ENCODE peak calls at places on chromosomes 6 and 20, in seven cellular contexts. I is NCI-H82; X is posterior vena cava; K is AG04450; T is dermis blood vessel endothelial cell; P is stimulated activated CD8-positive, alpha-beta memory T cell treated with anti-CD3 and anti-CD28 coated beads, Interleukin-2, amount 100 ng/mL, for 1 hour; S is HCT116. C is an unnamed sample.

GRCh38 chr6:145784683-145785082 is 29.9 kb downstream of the FBXO30 start:
- DNase-seq in T (no peak), I (no peak), K (no peak), S (no peak), P (no peak), X (no peak), C (no peak)

GRCh38 chr6:42460892-42461291 is 9.2 kb upstream of the TRERF1 start:
- DNase-seq in I (no peak), T (no peak), S (no peak), P (no peak), X (no peak), K (no peak), C (no peak)

GRCh38 chr20:54199721-54200176 is 8.1 kb upstream of the PFDN4 start:
- DNase-seq in K (peak; percentile 56), P (peak; percentile 47), T (peak; percentile 83), I (peak; percentile 82), X (peak; percentile 92), S (peak; percentile 71), C (peak; percentile 8)

GRCh38 chr6:34275128-34275804 is 26.5 kb upstream of the SMIM29 start:
- DNase-seq in P (no peak), I (no peak), K (no peak), S (no peak), T (no peak), X (no peak), C (no peak)

GRCh38 chr6:13573669-13574110 is 711 bp upstream of the SIRT5 start:
- DNase-seq in I (peak; percentile 48), T (peak; percentile 55), K (no peak), X (no peak), P (no peak), S (peak; percentile 18), C (no peak)

GRCh38 chr20:19380211-19380610 is 167.8 kb downstream of the SLC24A3 start:
- DNase-seq in X (no peak), P (no peak), S (no peak), K (no peak), I (no peak), T (no peak), C (no peak)

GRCh38 chr6:141866731-141867502 is 265.8 kb upstream of the GJE1 start:
- DNase-seq in P (no peak), T (no peak), X (no peak), S (no peak), K (no peak), I (no peak), C (no peak)

GRCh38 chr6:72328775-72329174 is 293.1 kb upstream of the KCNQ5 start:
- DNase-seq in T (no peak), I (peak; percentile 10), X (no peak), K (no peak), P (no peak), S (no peak), C (no peak)

GRCh38 chr20:31500527-31500926 is 13.7 kb upstream of the HM13 start:
- DNase-seq in X (no peak), P (no peak), I (no peak), T (no peak), S (no peak), K (no peak), C (no peak)

GRCh38 chr6:89612121-89612520 is 26.4 kb downstream of the LYRM2 start:
- DNase-seq in P (no peak), S (no peak), X (no peak), I (no peak), T (no peak), K (no peak), C (no peak)

GRCh38 chr6:111242452-111242851 is 155.1 kb downstream of the SLC16A10 start:
- DNase-seq in I (no peak), P (no peak), T (no peak), S (no peak), X (no peak), K (no peak), C (no peak)

GRCh38 chr20:50412069-50412468 is 98.1 kb upstream of the PTPN1 start:
- DNase-seq in X (no peak), I (no peak), K (no peak), T (no peak), S (no peak), P (no peak), C (no peak)

C was measured in DMS 273 treated with DMSO at 0.1 percent for 48 hours.